ENCODE peak calls at places on chromosomes 16 and 17, in nine cellular contexts. O is mucosa of descending colon; D is GM23248; B is A549; L is K562; Q is CD8-positive, alpha-beta T cell; C is neuronal stem cell; V is Peyer's patch; W is sigmoid colon. K is an unnamed sample. For H3K4me1, the result is how much of the 10 kb centered on the place peaks cover.

GRCh38 chr16:22222006-22222405 is 15.9 kb downstream of the EEF2K start:
- DNase-seq in O (no peak), D (no peak), B (no peak), L (no peak), Q (no peak), C (no peak), V (no peak), W (no peak), K (no peak)

GRCh38 chr16:66289986-66290385 is 76.5 kb upstream of the CDH5 start:
- DNase-seq in O (no peak), D (no peak), B (no peak), L (no peak), Q (no peak), C (no peak), V (peak), W (peak), K (no peak)

GRCh38 chr17:66383353-66383752 is 80.9 kb downstream of the PRKCA start:
- DNase-seq in O (no peak), D (peak), B (no peak), L (no peak), Q (no peak), C (no peak), V (no peak), W (no peak), K (no peak)

GRCh38 chr17:11779906-11780305 is 181.6 kb downstream of the DNAH9 start:
- DNase-seq in O (no peak), D (no peak), B (no peak), L (no peak), Q (no peak), C (no peak), V (no peak), W (no peak), K (no peak)

GRCh38 chr17:58314706-58315015 is 13.9 kb downstream of the TSPOAP1 start:
- DNase-seq in O (no peak), D (no peak), B (no peak), L (no peak), Q (no peak), C (no peak), V (no peak), W (no peak), K (no peak)

GRCh38 chr17:80475949-80476876 is at the start of gene NPTX1:
- DNase-seq in O (no peak), D (peak), B (peak), L (no peak), Q (no peak), C (no peak), V (no peak), W (no peak), K (no peak)

GRCh38 chr16:72837846-72838661 is 209.9 kb downstream of the ZFHX3 start:
- DNase-seq in O (no peak), D (no peak), B (no peak), L (no peak), Q (no peak), C (no peak), V (no peak), W (no peak), K (no peak)

GRCh38 chr17:41496803-41497484 is 7.2 kb upstream of the KRT36 start:
- DNase-seq in O (peak), D (peak), B (peak), L (peak), Q (peak), C (peak), V (peak), W (no peak), K (no peak)

GRCh38 chr17:4514206-4514605 is 15.5 kb downstream of the SPNS2 start:
- DNase-seq in O (no peak), D (no peak), B (no peak), L (no peak), Q (no peak), C (no peak), V (no peak), W (peak), K (no peak)

GRCh38 chr17:77388384-77389306 is 247.9 kb downstream of the SEC14L1 start:
- DNase-seq in O (no peak), D (peak), B (no peak), L (no peak), Q (no peak), C (no peak), V (no peak), W (no peak), K (no peak)

GRCh38 chr17:70310251-70310672 is 140.9 kb downstream of the KCNJ2 start:
- DNase-seq in O (no peak), D (peak), B (no peak), L (no peak), Q (no peak), C (no peak), V (no peak), W (no peak), K (no peak)

GRCh38 chr16:46801428-46802049 is 29.4 kb downstream of the C16orf87 start:
- DNase-seq in O (no peak), D (peak), B (peak), L (no peak), Q (no peak), C (no peak), V (no peak), W (no peak), K (no peak)

GRCh38 chr16:85149776-85150175 is 37.5 kb upstream of the CIBAR2 start:
- DNase-seq in O (no peak), D (no peak), B (no peak), L (no peak), Q (peak), C (no peak), V (no peak), W (peak), K (no peak)

GRCh38 chr16:79510879-79511278 is 89.7 kb downstream of the MAF start:
- DNase-seq in O (no peak), D (no peak), B (no peak), L (no peak), Q (no peak), C (no peak), V (no peak), W (no peak), K (no peak)

GRCh38 chr17:66711936-66712335 is 123.0 kb upstream of the CACNG5 start:
- DNase-seq in O (peak), D (no peak), B (peak), L (peak), Q (no peak), C (no peak), V (peak), W (no peak), K (no peak)

GRCh38 chr16:12971216-12971615 is 69.8 kb downstream of the SHISA9 start:
- DNase-seq in O (no peak), D (no peak), B (peak), L (peak), Q (no peak), C (no peak), V (no peak), W (no peak), K (no peak)

GRCh38 chr16:79172306-79172705 is 428.2 kb downstream of the MAF start:
- DNase-seq in O (no peak), D (no peak), B (no peak), L (no peak), Q (no peak), C (no peak), V (no peak), W (no peak), K (no peak)

GRCh38 chr17:78727476-78728229 is 54.4 kb downstream of the CYTH1 start:
- DNase-seq in O (no peak), D (no peak), B (no peak), L (no peak), Q (no peak), C (no peak), V (no peak), W (no peak), K (no peak)

GRCh38 chr16:5059386-5060072 is 6.2 kb downstream of the C16orf89 start:
- DNase-seq in O (no peak), D (no peak), B (no peak), L (no peak), Q (no peak), C (no peak), V (no peak), W (peak), K (no peak)

GRCh38 chr17:19250421-19251141 is 13.4 kb downstream of the EPN2 start:
- DNase-seq in O (no peak), D (peak), B (no peak), L (no peak), Q (no peak), C (no peak), V (peak), W (peak), K (no peak)

GRCh38 chr16:15482068-15482747 is 47.8 kb downstream of the BMERB1 start:
- DNase-seq in O (peak), D (peak), B (peak), L (peak), Q (no peak), C (no peak), V (peak), W (peak), K (peak)

GRCh38 chr17:61351745-61352407 is 47.8 kb upstream of the TBX2 start:
- DNase-seq in O (no peak), D (no peak), B (no peak), L (no peak), Q (no peak), C (no peak), V (no peak), W (no peak), K (no peak)

GRCh38 chr16:89922477-89922883 is 662 bp upstream of the TUBB3 start:
- DNase-seq in O (peak), D (peak), B (peak), L (peak), Q (no peak), C (peak), V (no peak), W (peak), K (no peak)

GRCh38 chr16:89924298-89924924 is 1.3 kb downstream of the TUBB3 start:
- DNase-seq in O (peak), D (peak), B (peak), L (peak), Q (peak), C (peak), V (no peak), W (no peak), K (no peak)

GRCh38 chr16:89924925-89925307 is 1.8 kb downstream of the TUBB3 start:
- DNase-seq in O (no peak), D (peak), B (no peak), L (no peak), Q (no peak), C (no peak), V (no peak), W (no peak), K (no peak)

GRCh38 chr16:89922884-89923639 is at the start of gene TUBB3:
- DNase-seq in O (peak), D (peak), B (peak), L (peak), Q (no peak), C (peak), V (no peak), W (no peak), K (no peak)

DNA sequence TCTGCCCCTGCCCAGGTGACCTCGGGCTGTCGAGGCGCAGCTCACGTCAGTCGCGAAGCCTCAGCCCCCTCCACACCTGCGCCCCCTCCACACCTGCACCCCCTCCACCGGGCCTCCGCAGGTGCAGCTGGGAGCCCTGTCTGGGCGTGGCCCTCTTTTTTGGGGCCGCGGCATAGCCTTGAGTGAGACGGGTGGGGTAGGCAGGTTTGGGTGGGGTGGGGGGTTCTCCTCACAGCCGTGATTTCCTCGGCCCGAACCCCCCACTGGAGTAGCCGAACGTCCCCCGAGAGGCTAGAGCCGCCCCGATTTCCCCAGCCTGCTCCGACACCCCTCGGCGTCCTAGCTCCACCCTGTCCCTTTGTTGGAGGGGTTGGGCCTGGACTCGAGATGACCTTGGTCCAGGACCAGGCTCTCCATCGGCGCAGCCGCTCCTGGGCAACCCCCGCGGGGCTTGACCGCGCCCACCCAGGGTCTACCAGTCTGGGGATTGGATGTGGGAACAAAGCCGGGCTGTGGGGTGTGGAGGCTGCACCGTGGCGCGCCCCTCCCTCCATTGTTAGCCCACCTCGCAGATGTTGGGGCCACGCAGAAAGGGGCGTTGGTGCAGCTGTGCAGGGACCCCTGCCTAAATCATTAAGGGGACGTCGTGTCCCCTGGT is 627 bp downstream of the TUBB3 start:
- DNase-seq in O (peak), D (peak), B (no peak), L (no peak), Q (no peak), C (peak), V (no peak), W (no peak), K (no peak)
- H3K4me1 ChIP-seq in O (under half), D (under half), B (under half), L (half or more), Q (under half), C (under half), V (half or more), W (half or more), K (under half)

DNA sequence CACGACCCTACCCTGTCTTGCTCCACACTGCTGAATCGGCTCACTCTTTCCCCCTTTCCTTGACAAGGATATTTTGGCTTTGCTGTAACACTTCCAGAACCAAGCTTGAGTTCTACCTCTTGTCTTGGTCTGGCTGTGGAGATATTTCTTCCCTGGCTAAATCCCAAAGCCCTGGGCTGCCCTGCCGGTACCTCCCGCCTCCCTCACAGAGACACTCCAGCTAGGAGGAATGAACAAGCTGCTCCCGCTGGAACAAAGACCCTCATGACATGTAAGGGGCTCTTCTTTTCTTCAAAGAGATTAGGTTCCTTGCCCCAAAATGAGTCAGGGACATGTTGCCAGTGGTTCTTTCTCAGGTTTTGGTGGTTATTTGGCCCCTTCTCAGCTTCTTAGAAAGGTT is 10.8 kb downstream of the INPP5K start:
- DNase-seq in O (no peak), D (no peak), B (no peak), L (no peak), Q (no peak), C (no peak), V (no peak), W (no peak), K (no peak)
- H3K4me1 ChIP-seq in O (under half), D (under half), B (under half), L (under half), Q (under half), C (under half), V (under half), W (under half), K (under half)

GRCh38 chr17:7955414-7956042 is 23.5 kb downstream of the CNTROB start:
- DNase-seq in O (no peak), D (peak), B (no peak), L (no peak), Q (no peak), C (no peak), V (no peak), W (no peak), K (no peak)
- H3K4me1 ChIP-seq in O (under half), D (under half), B (under half), L (under half), Q (under half), C (under half), V (under half), W (under half), K (under half)

GRCh38 chr16:57480127-57480753 is 6.1 kb downstream of the DOK4 start:
- DNase-seq in O (peak), D (peak), B (peak), L (peak), Q (no peak), C (no peak), V (peak), W (peak), K (no peak)
- H3K4me1 ChIP-seq in O (under half), D (under half), B (half or more), L (half or more), Q (under half), C (under half), V (half or more), W (under half), K (under half)

GRCh38 chr16:87828071-87828971 is 41.0 kb downstream of the SLC7A5 start:
- DNase-seq in O (no peak), D (no peak), B (peak), L (no peak), Q (no peak), C (no peak), V (no peak), W (no peak), K (no peak)
- H3K4me1 ChIP-seq in O (under half), D (under half), B (half or more), L (under half), Q (under half), C (under half), V (under half), W (under half), K (under half)

GRCh38 chr16:2331932-2332267 is 8.6 kb downstream of the ABCA3 start:
- DNase-seq in O (no peak), D (no peak), B (no peak), L (no peak), Q (no peak), C (no peak), V (no peak), W (no peak), K (no peak)
- H3K4me1 ChIP-seq in O (under half), D (under half), B (under half), L (under half), Q (under half), C (under half), V (under half), W (under half), K (under half)

GRCh38 chr16:49533436-49533835 is 159.8 kb downstream of the C16orf78 start:
- DNase-seq in O (no peak), D (no peak), B (no peak), L (no peak), Q (no peak), C (no peak), V (no peak), W (no peak), K (no peak)
- H3K4me1 ChIP-seq in O (under half), D (under half), B (under half), L (under half), Q (under half), C (under half), V (under half), W (under half), K (under half)

K was measured in iPS DF 6.9.